ENCODE peak calls at places on chromosomes 16 and 17, in ten cellular contexts. One of them, this sample, is unnamed.
A peak's percentile ranks its signal among the peaks of the same experiment; 100 is the strongest.

GRCh38 chr17:27362503-27362902 is 68.6 kb downstream of the WSB1 start:
- DNase-seq in H1: no peak
- DNase-seq in ovary: no peak
- DNase-seq in lung: no peak
- DNase-seq in adrenal gland: no peak
- DNase-seq in Caco-2: no peak
- DNase-seq in retinal pigment epithelial cell: no peak
- DNase-seq in colonic mucosa: no peak
- DNase-seq in cardiac fibroblast: no peak
- DNase-seq in heart left ventricle: no peak
- DNase-seq in this sample: no peak

GRCh38 chr16:74485916-74486315 is 64.6 kb upstream of the CLEC18B start:
- DNase-seq in ovary: no peak
- DNase-seq in colonic mucosa: no peak
- DNase-seq in adrenal gland: no peak
- DNase-seq in heart left ventricle: no peak
- DNase-seq in H1: no peak
- DNase-seq in retinal pigment epithelial cell: peak; percentile 6
- DNase-seq in cardiac fibroblast: no peak
- DNase-seq in lung: no peak
- DNase-seq in Caco-2: no peak
- DNase-seq in this sample: no peak

GRCh38 chr17:31802502-31802901 is 56.5 kb downstream of the COPRS start:
- DNase-seq in ovary: no peak
- DNase-seq in heart left ventricle: peak; percentile 58
- DNase-seq in retinal pigment epithelial cell: no peak
- DNase-seq in Caco-2: no peak
- DNase-seq in colonic mucosa: peak; percentile 34
- DNase-seq in lung: no peak
- DNase-seq in cardiac fibroblast: peak; percentile 26
- DNase-seq in H1: no peak
- DNase-seq in adrenal gland: no peak
- DNase-seq in this sample: no peak

GRCh38 chr17:77281024-77281903 is 140.5 kb downstream of the SEC14L1 start:
- DNase-seq in heart left ventricle: peak; percentile 48
- DNase-seq in adrenal gland: peak; percentile 55
- DNase-seq in lung: peak; percentile 52
- DNase-seq in ovary: peak; percentile 68
- DNase-seq in colonic mucosa: peak; percentile 75
- DNase-seq in Caco-2: peak; percentile 75
- DNase-seq in H1: peak; percentile 87
- DNase-seq in retinal pigment epithelial cell: no peak
- DNase-seq in cardiac fibroblast: peak; percentile 65
- DNase-seq in this sample: peak; percentile 28

GRCh38 chr17:59558039-59558438 is 7.4 kb upstream of the DHX40 start:
- DNase-seq in colonic mucosa: no peak
- DNase-seq in lung: no peak
- DNase-seq in H1: no peak
- DNase-seq in retinal pigment epithelial cell: no peak
- DNase-seq in adrenal gland: no peak
- DNase-seq in Caco-2: no peak
- DNase-seq in heart left ventricle: no peak
- DNase-seq in ovary: no peak
- DNase-seq in cardiac fibroblast: no peak
- DNase-seq in this sample: no peak

GRCh38 chr17:59746849-59747445 is 39.5 kb downstream of the VMP1 start:
- DNase-seq in adrenal gland: no peak
- DNase-seq in cardiac fibroblast: peak; percentile 81
- DNase-seq in heart left ventricle: no peak
- DNase-seq in Caco-2: no peak
- DNase-seq in colonic mucosa: no peak
- DNase-seq in lung: no peak
- DNase-seq in retinal pigment epithelial cell: no peak
- DNase-seq in ovary: no peak
- DNase-seq in H1: no peak
- DNase-seq in this sample: no peak

GRCh38 chr16:11354733-11355574 is 9.7 kb downstream of the RMI2 start:
- DNase-seq in colonic mucosa: no peak
- DNase-seq in lung: no peak
- DNase-seq in cardiac fibroblast: peak; percentile 62
- DNase-seq in H1: no peak
- DNase-seq in heart left ventricle: no peak
- DNase-seq in adrenal gland: peak; percentile 33
- DNase-seq in Caco-2: no peak
- DNase-seq in retinal pigment epithelial cell: no peak
- DNase-seq in ovary: peak; percentile 59
- DNase-seq in this sample: no peak

GRCh38 chr16:87844374-87844733 is 25.0 kb downstream of the SLC7A5 start:
- DNase-seq in ovary: peak; percentile 48
- DNase-seq in lung: no peak
- DNase-seq in Caco-2: no peak
- DNase-seq in heart left ventricle: peak; percentile 72
- DNase-seq in retinal pigment epithelial cell: no peak
- DNase-seq in cardiac fibroblast: no peak
- DNase-seq in adrenal gland: no peak
- DNase-seq in H1: peak; percentile 75
- DNase-seq in colonic mucosa: no peak
- DNase-seq in this sample: no peak

GRCh38 chr17:81142301-81143199 is 22.8 kb upstream of the PVALEF start:
- DNase-seq in ovary: peak; percentile 74
- DNase-seq in H1: peak; percentile 86
- DNase-seq in lung: peak; percentile 79
- DNase-seq in heart left ventricle: peak; percentile 86
- DNase-seq in adrenal gland: peak; percentile 85
- DNase-seq in cardiac fibroblast: peak; percentile 80
- DNase-seq in colonic mucosa: peak; percentile 80
- DNase-seq in Caco-2: peak; percentile 88
- DNase-seq in retinal pigment epithelial cell: no peak
- DNase-seq in this sample: peak; percentile 68

DNA sequence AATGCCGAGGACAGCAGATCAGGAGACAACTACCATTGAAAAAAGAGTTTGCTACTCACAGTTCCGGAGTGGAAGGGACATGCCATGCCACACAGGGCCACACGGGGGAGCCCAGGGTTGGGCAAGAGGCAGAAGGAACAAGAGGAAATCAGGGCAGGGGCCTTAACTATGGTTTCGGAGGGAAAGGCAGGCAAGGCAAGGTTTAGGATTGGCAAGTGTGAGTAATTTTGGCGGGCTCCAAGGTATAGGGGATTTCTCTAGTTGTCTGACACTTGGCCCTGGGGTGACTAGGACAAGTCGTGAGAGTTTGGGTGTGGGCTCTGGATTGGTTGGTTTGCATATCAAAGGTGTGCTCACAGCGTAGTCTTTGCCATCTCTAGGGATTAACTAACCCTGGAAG is 27.0 kb upstream of the NTN1 start:
- DNase-seq in adrenal gland: peak; percentile 69
- DNase-seq in colonic mucosa: peak; percentile 79
- DNase-seq in heart left ventricle: peak; percentile 51
- DNase-seq in lung: peak; percentile 72
- DNase-seq in cardiac fibroblast: peak; percentile 58
- DNase-seq in retinal pigment epithelial cell: no peak
- DNase-seq in ovary: no peak
- DNase-seq in Caco-2: peak; percentile 47
- DNase-seq in H1: peak; percentile 97
- DNase-seq in this sample: peak; percentile 34
- TF ChIP-seq CTCF in adrenal gland: peak; percentile 64
- TF ChIP-seq CTCF in colonic mucosa: peak; percentile 77
- TF ChIP-seq CTCF in heart left ventricle: peak; percentile 73
- TF ChIP-seq CTCF in lung: peak; percentile 31
- TF ChIP-seq CTCF in cardiac fibroblast: peak; percentile 96
- TF ChIP-seq CTCF in retinal pigment epithelial cell: peak; percentile 85
- TF ChIP-seq CTCF in ovary: no peak
- TF ChIP-seq CTCF in Caco-2: peak; percentile 47
- TF ChIP-seq CTCF in H1: peak; percentile 93
- TF ChIP-seq CTCF in this sample: peak; percentile 47

GRCh38 chr17:55238197-55238930 is 26.4 kb upstream of the HLF start:
- DNase-seq in adrenal gland: peak; percentile 94
- DNase-seq in H1: peak; percentile 98
- DNase-seq in lung: peak; percentile 90
- DNase-seq in cardiac fibroblast: peak; percentile 92
- DNase-seq in heart left ventricle: peak; percentile 96
- DNase-seq in colonic mucosa: peak; percentile 93
- DNase-seq in ovary: peak; percentile 99
- DNase-seq in Caco-2: peak; percentile 97
- DNase-seq in retinal pigment epithelial cell: peak; percentile 61
- DNase-seq in this sample: peak; percentile 95
- H3K4me3 ChIP-seq in adrenal gland: no peak overlapping the region
- H3K4me3 ChIP-seq in H1: peak overlapping the region; percentile 71
- H3K4me3 ChIP-seq in lung: peak overlapping the region; percentile 51
- H3K4me3 ChIP-seq in cardiac fibroblast: peak overlapping the region; percentile 50
- H3K4me3 ChIP-seq in heart left ventricle: peak overlapping the region; percentile 47
- H3K4me3 ChIP-seq in colonic mucosa: peak overlapping the region; percentile 40
- H3K4me3 ChIP-seq in ovary: peak overlapping the region; percentile 41
- H3K4me3 ChIP-seq in Caco-2: peak overlapping the region; percentile 47
- H3K4me3 ChIP-seq in retinal pigment epithelial cell: peak overlapping the region; percentile 66
- H3K4me3 ChIP-seq in this sample: peak overlapping the region; percentile 59

GRCh38 chr16:56641166-56641565 is 2.7 kb downstream of the MT1A start:
- DNase-seq in lung: no peak
- DNase-seq in cardiac fibroblast: no peak
- DNase-seq in heart left ventricle: no peak
- DNase-seq in adrenal gland: peak; percentile 67
- DNase-seq in retinal pigment epithelial cell: no peak
- DNase-seq in ovary: no peak
- DNase-seq in H1: no peak
- DNase-seq in colonic mucosa: no peak
- DNase-seq in Caco-2: no peak
- DNase-seq in this sample: no peak

GRCh38 chr16:56645838-56646237 is 5.8 kb upstream of the MT1B start:
- DNase-seq in ovary: no peak
- DNase-seq in retinal pigment epithelial cell: no peak
- DNase-seq in adrenal gland: no peak
- DNase-seq in Caco-2: no peak
- DNase-seq in lung: no peak
- DNase-seq in heart left ventricle: no peak
- DNase-seq in cardiac fibroblast: no peak
- DNase-seq in H1: no peak
- DNase-seq in colonic mucosa: no peak
- DNase-seq in this sample: no peak

GRCh38 chr16:56643833-56644232 is 5.4 kb downstream of the MT1A start:
- DNase-seq in colonic mucosa: no peak
- DNase-seq in lung: no peak
- DNase-seq in Caco-2: no peak
- DNase-seq in adrenal gland: no peak
- DNase-seq in H1: no peak
- DNase-seq in retinal pigment epithelial cell: no peak
- DNase-seq in heart left ventricle: no peak
- DNase-seq in cardiac fibroblast: no peak
- DNase-seq in ovary: no peak
- DNase-seq in this sample: no peak

GRCh38 chr16:56645311-56645710 is 6.4 kb upstream of the MT1B start:
- DNase-seq in Caco-2: no peak
- DNase-seq in retinal pigment epithelial cell: no peak
- DNase-seq in lung: no peak
- DNase-seq in ovary: no peak
- DNase-seq in colonic mucosa: no peak
- DNase-seq in cardiac fibroblast: no peak
- DNase-seq in adrenal gland: no peak
- DNase-seq in H1: no peak
- DNase-seq in heart left ventricle: no peak
- DNase-seq in this sample: no peak

DNA sequence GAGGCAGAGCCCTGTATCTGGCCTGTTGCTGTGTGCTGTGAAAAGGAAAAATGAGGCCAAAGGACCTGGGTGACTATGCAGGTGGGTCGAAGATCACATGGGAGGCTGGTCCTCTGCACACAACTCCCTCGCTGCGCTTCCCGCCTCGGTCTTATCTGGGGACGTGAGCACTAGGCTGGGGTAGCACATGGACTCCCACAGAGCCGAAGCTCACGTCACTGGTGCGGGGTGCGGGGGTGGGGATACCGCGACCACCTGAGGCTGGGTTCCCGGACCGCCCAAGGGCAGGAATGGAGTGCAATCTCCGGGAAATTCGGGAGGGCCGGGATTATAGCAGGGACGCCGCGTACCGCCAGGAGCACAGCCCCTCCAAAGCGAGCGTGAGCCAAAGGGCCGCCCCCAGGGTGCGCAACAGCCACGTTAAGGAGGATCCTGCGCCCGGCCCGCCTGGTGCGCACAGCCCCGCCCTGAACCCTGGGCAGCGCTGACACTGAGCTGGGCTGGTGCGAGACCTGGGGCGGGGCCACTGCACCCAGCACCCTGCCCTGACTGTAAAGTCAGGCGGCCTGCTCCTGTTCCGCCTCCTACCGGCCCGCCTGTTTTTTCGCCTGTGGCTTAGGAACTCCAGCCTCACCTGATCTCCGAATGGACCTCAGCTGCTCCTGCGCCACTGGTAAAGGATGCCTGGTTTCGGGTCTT is 4.8 kb downstream of the MT1A start:
- DNase-seq in Caco-2: peak; percentile 54
- DNase-seq in lung: peak; percentile 82
- DNase-seq in heart left ventricle: peak; percentile 79
- DNase-seq in ovary: peak; percentile 51
- DNase-seq in adrenal gland: peak; percentile 31
- DNase-seq in colonic mucosa: peak; percentile 90
- DNase-seq in retinal pigment epithelial cell: peak; percentile 23
- DNase-seq in H1: peak; percentile 67
- DNase-seq in cardiac fibroblast: peak; percentile 57
- DNase-seq in this sample: peak; percentile 58
- TF ChIP-seq CTCF in Caco-2: peak; percentile 6
- TF ChIP-seq CTCF in lung: peak; percentile 22
- TF ChIP-seq CTCF in heart left ventricle: peak; percentile 56
- TF ChIP-seq CTCF in ovary: no peak
- TF ChIP-seq CTCF in adrenal gland: no peak
- TF ChIP-seq CTCF in colonic mucosa: no peak
- TF ChIP-seq CTCF in retinal pigment epithelial cell: peak; percentile 55
- TF ChIP-seq CTCF in H1: peak; percentile 50
- TF ChIP-seq CTCF in cardiac fibroblast: peak; percentile 39
- TF ChIP-seq CTCF in this sample: peak; percentile 40

GRCh38 chr16:67093098-67093732 is 16.5 kb upstream of the PHAF1 start:
- DNase-seq in H1: no peak
- DNase-seq in lung: no peak
- DNase-seq in heart left ventricle: no peak
- DNase-seq in ovary: no peak
- DNase-seq in retinal pigment epithelial cell: no peak
- DNase-seq in cardiac fibroblast: no peak
- DNase-seq in colonic mucosa: no peak
- DNase-seq in adrenal gland: no peak
- DNase-seq in Caco-2: no peak
- DNase-seq in this sample: no peak

GRCh38 chr16:67087803-67088202 is 21.9 kb upstream of the PHAF1 start:
- DNase-seq in heart left ventricle: no peak
- DNase-seq in cardiac fibroblast: no peak
- DNase-seq in H1: no peak
- DNase-seq in colonic mucosa: no peak
- DNase-seq in ovary: no peak
- DNase-seq in retinal pigment epithelial cell: no peak
- DNase-seq in lung: no peak
- DNase-seq in Caco-2: no peak
- DNase-seq in adrenal gland: no peak
- DNase-seq in this sample: no peak

GRCh38 chr16:67089101-67089500 is 20.6 kb upstream of the PHAF1 start:
- DNase-seq in H1: no peak
- DNase-seq in retinal pigment epithelial cell: no peak
- DNase-seq in Caco-2: no peak
- DNase-seq in heart left ventricle: no peak
- DNase-seq in adrenal gland: no peak
- DNase-seq in ovary: no peak
- DNase-seq in cardiac fibroblast: no peak
- DNase-seq in colonic mucosa: no peak
- DNase-seq in lung: no peak
- DNase-seq in this sample: no peak

GRCh38 chr16:67088551-67088950 is 21.2 kb upstream of the PHAF1 start:
- DNase-seq in colonic mucosa: no peak
- DNase-seq in retinal pigment epithelial cell: no peak
- DNase-seq in adrenal gland: no peak
- DNase-seq in ovary: no peak
- DNase-seq in H1: no peak
- DNase-seq in heart left ventricle: no peak
- DNase-seq in Caco-2: no peak
- DNase-seq in cardiac fibroblast: no peak
- DNase-seq in lung: no peak
- DNase-seq in this sample: no peak

GRCh38 chr16:67092227-67092626 is 17.5 kb upstream of the PHAF1 start:
- DNase-seq in heart left ventricle: no peak
- DNase-seq in adrenal gland: no peak
- DNase-seq in cardiac fibroblast: peak; percentile 42
- DNase-seq in Caco-2: no peak
- DNase-seq in H1: no peak
- DNase-seq in lung: no peak
- DNase-seq in colonic mucosa: no peak
- DNase-seq in ovary: no peak
- DNase-seq in retinal pigment epithelial cell: no peak
- DNase-seq in this sample: no peak
- H3K4me3 ChIP-seq in heart left ventricle: no peak overlapping the region
- H3K4me3 ChIP-seq in adrenal gland: no peak overlapping the region
- H3K4me3 ChIP-seq in cardiac fibroblast: no peak overlapping the region
- H3K4me3 ChIP-seq in Caco-2: no peak overlapping the region
- H3K4me3 ChIP-seq in H1: no peak overlapping the region
- H3K4me3 ChIP-seq in lung: no peak overlapping the region
- H3K4me3 ChIP-seq in colonic mucosa: no peak overlapping the region
- H3K4me3 ChIP-seq in ovary: no peak overlapping the region
- H3K4me3 ChIP-seq in retinal pigment epithelial cell: no peak overlapping the region
- H3K4me3 ChIP-seq in this sample: no peak overlapping the region